ENCODE peak calls at places on chromosomes 11 and 22, in four cellular contexts. One of them, this sample, is unnamed.

GRCh38 chr11:9741260-9741659 is 77.4 kb downstream of the SWAP70 start:
- DNase-seq in osteoblast: no peak
- DNase-seq in progenitor cell of endocrine pancreas: no peak
- DNase-seq in IMR-90: no peak
- DNase-seq in this sample: no peak

GRCh38 chr22:47299211-47299878 is 536.9 kb downstream of the TBC1D22A start:
- DNase-seq in IMR-90: no peak
- DNase-seq in progenitor cell of endocrine pancreas: no peak
- DNase-seq in osteoblast: peak
- DNase-seq in this sample: no peak

GRCh38 chr22:39662677-39663034 is 92.1 kb downstream of the CACNA1I start:
- DNase-seq in osteoblast: no peak
- DNase-seq in progenitor cell of endocrine pancreas: no peak
- DNase-seq in IMR-90: no peak
- DNase-seq in this sample: no peak

GRCh38 chr22:42764895-42765363 is 44.3 kb upstream of the A4GALT start:
- DNase-seq in progenitor cell of endocrine pancreas: no peak
- DNase-seq in osteoblast: peak
- DNase-seq in IMR-90: no peak
- DNase-seq in this sample: no peak

GRCh38 chr11:6350070-6350469 is 29.8 kb upstream of the CAVIN3 start:
- DNase-seq in progenitor cell of endocrine pancreas: no peak
- DNase-seq in IMR-90: no peak
- DNase-seq in osteoblast: no peak
- DNase-seq in this sample: no peak

GRCh38 chr11:44923796-44924195 is 26.9 kb downstream of the TP53I11 start:
- DNase-seq in progenitor cell of endocrine pancreas: no peak
- DNase-seq in IMR-90: no peak
- DNase-seq in osteoblast: no peak
- DNase-seq in this sample: no peak

GRCh38 chr22:20205964-20206708 is 55.3 kb upstream of the CCDC188 start:
- DNase-seq in progenitor cell of endocrine pancreas: no peak
- DNase-seq in osteoblast: no peak
- DNase-seq in IMR-90: peak
- DNase-seq in this sample: no peak

GRCh38 chr22:36918730-36919129 is 5.3 kb downstream of the CSF2RB start:
- DNase-seq in osteoblast: no peak
- DNase-seq in progenitor cell of endocrine pancreas: no peak
- DNase-seq in IMR-90: no peak
- DNase-seq in this sample: no peak

GRCh38 chr11:1673841-1674193 is 23.2 kb upstream of the KRTAP5-6 start:
- DNase-seq in IMR-90: no peak
- DNase-seq in progenitor cell of endocrine pancreas: no peak
- DNase-seq in osteoblast: no peak
- DNase-seq in this sample: no peak

GRCh38 chr11:1674879-1675235 is 22.1 kb upstream of the KRTAP5-6 start:
- DNase-seq in osteoblast: no peak
- DNase-seq in progenitor cell of endocrine pancreas: no peak
- DNase-seq in IMR-90: no peak
- DNase-seq in this sample: no peak

GRCh38 chr11:1676254-1676740 is 20.7 kb upstream of the KRTAP5-6 start:
- DNase-seq in progenitor cell of endocrine pancreas: no peak
- DNase-seq in IMR-90: no peak
- DNase-seq in osteoblast: no peak
- DNase-seq in this sample: no peak

GRCh38 chr11:1674194-1674878 is 22.7 kb upstream of the KRTAP5-6 start:
- DNase-seq in IMR-90: no peak
- DNase-seq in progenitor cell of endocrine pancreas: no peak
- DNase-seq in osteoblast: peak
- DNase-seq in this sample: no peak

GRCh38 chr11:1675536-1676253 is 21.3 kb upstream of the KRTAP5-6 start:
- DNase-seq in IMR-90: no peak
- DNase-seq in osteoblast: no peak
- DNase-seq in progenitor cell of endocrine pancreas: no peak
- DNase-seq in this sample: no peak
- TF ChIP-seq CTCF in IMR-90: no peak
- TF ChIP-seq CTCF in osteoblast: no peak
- TF ChIP-seq CTCF in progenitor cell of endocrine pancreas: no peak
- TF ChIP-seq CTCF in this sample: no peak

GRCh38 chr11:121800240-121800639 is 315.8 kb downstream of the BLID start:
- DNase-seq in IMR-90: no peak
- DNase-seq in progenitor cell of endocrine pancreas: no peak
- DNase-seq in osteoblast: peak
- DNase-seq in this sample: no peak

GRCh38 chr11:121801796-121802195 is 314.2 kb downstream of the BLID start:
- DNase-seq in osteoblast: no peak
- DNase-seq in progenitor cell of endocrine pancreas: no peak
- DNase-seq in IMR-90: no peak
- DNase-seq in this sample: no peak

GRCh38 chr11:121807051-121807450 is 309.0 kb downstream of the BLID start:
- DNase-seq in progenitor cell of endocrine pancreas: no peak
- DNase-seq in IMR-90: no peak
- DNase-seq in osteoblast: no peak
- DNase-seq in this sample: no peak

GRCh38 chr11:121800704-121801516 is 315.1 kb downstream of the BLID start:
- DNase-seq in osteoblast: peak
- DNase-seq in IMR-90: no peak
- DNase-seq in progenitor cell of endocrine pancreas: no peak
- DNase-seq in this sample: no peak

GRCh38 chr11:121802542-121802941 is 313.5 kb downstream of the BLID start:
- DNase-seq in osteoblast: no peak
- DNase-seq in IMR-90: peak
- DNase-seq in progenitor cell of endocrine pancreas: no peak
- DNase-seq in this sample: no peak
- TF ChIP-seq CTCF in osteoblast: no peak
- TF ChIP-seq CTCF in IMR-90: no peak
- TF ChIP-seq CTCF in progenitor cell of endocrine pancreas: no peak
- TF ChIP-seq CTCF in this sample: no peak

DNA sequence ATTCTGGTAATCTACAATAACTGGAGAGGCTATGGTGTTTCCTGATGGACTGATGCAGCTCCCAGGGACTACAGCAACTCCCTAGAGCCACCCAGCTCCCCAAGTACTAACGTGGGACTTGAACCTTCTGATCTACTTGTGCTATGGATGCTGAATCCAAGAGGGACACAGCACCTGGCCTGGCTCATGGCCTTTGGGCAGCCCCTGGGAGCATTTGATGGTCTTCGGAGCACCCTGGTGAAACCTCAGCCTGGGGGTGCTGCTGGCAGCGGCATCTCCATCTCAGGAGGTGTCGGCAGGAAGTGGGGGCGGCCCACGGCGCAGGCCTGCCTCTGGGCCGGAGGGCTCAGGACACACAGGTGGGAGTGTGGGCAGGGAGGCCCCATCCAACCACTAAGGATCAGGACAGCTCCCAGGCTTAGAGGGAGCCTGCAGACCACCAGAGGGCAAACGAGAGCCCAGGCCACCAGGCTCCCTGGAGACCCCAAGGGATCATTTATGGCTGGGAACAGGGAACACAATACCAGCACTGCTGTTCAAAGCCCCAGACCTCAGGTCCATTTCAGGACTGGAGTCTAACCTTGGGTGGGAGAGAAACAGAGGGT is 8.7 kb downstream of the EHD1 start:
- DNase-seq in osteoblast: no peak
- DNase-seq in progenitor cell of endocrine pancreas: peak
- DNase-seq in IMR-90: no peak
- DNase-seq in this sample: no peak
- TF ChIP-seq CTCF in osteoblast: peak
- TF ChIP-seq CTCF in progenitor cell of endocrine pancreas: peak
- TF ChIP-seq CTCF in IMR-90: peak
- TF ChIP-seq CTCF in this sample: peak

GRCh38 chr11:119681537-119681936 is 47.5 kb downstream of the NECTIN1 start:
- DNase-seq in progenitor cell of endocrine pancreas: no peak
- DNase-seq in osteoblast: no peak
- DNase-seq in IMR-90: no peak
- DNase-seq in this sample: no peak
- TF ChIP-seq CTCF in progenitor cell of endocrine pancreas: peak
- TF ChIP-seq CTCF in osteoblast: peak
- TF ChIP-seq CTCF in IMR-90: no peak
- TF ChIP-seq CTCF in this sample: peak

DNA sequence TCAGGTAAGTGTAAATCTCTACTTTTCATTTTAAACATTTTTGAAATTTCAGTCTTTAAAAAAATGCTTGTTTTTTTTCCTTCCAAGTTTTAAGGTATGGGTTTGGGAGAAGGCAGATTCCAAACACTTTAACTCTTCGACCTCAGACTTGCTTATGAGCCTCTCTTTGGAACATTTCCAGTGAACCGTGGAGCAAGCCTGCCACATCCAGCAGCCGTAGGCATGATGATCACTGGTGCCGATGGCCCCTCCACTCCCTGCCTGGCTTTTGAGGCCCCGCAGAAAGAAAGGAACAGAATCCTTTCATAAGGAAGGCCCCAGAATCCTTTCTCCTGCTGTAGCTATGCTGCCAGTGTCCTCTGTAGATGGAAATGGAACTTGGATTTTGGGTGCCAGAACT is 50.7 kb downstream of the BMAL1 start:
- DNase-seq in osteoblast: no peak
- DNase-seq in IMR-90: no peak
- DNase-seq in progenitor cell of endocrine pancreas: no peak
- DNase-seq in this sample: no peak
- TF ChIP-seq CTCF in osteoblast: no peak
- TF ChIP-seq CTCF in IMR-90: no peak
- TF ChIP-seq CTCF in progenitor cell of endocrine pancreas: no peak
- TF ChIP-seq CTCF in this sample: no peak

This sample was measured in chondrocyte.